ENCODE peak calls at places on chromosomes 12 and 14, in four cellular contexts. M, G, P and E are unnamed samples.

GRCh38 chr14:97655169-97655948 is 858.2 kb downstream of the VRK1 start:
- ATAC-seq in P (no peak), G (no peak), M (no peak), E (peak; percentile 46)

GRCh38 chr14:68961361-68961760 is 17.7 kb downstream of the ACTN1 start:
- ATAC-seq in G (no peak), P (no peak), M (no peak), E (no peak)

GRCh38 chr14:55938249-55938791 is 179.9 kb upstream of the PELI2 start:
- ATAC-seq in M (no peak), P (no peak), G (no peak), E (no peak)

GRCh38 chr14:98623806-98624430 is 648.1 kb downstream of the BCL11B start:
- ATAC-seq in P (no peak), M (no peak), G (no peak), E (no peak)

GRCh38 chr12:103668520-103668919 is 81.4 kb downstream of the STAB2 start:
- ATAC-seq in G (no peak), P (no peak), M (no peak), E (no peak)

GRCh38 chr12:56212360-56212759 is 9.4 kb downstream of the RNF41 start:
- ATAC-seq in P (no peak), G (no peak), M (no peak), E (no peak)

GRCh38 chr14:27845902-27846301 is 920.7 kb upstream of the FOXG1 start:
- ATAC-seq in M (no peak), P (no peak), G (no peak), E (no peak)

GRCh38 chr12:68912916-68913315 is 20.1 kb downstream of the CPM start:
- ATAC-seq in M (no peak), P (no peak), G (peak; percentile 35), E (no peak)

GRCh38 chr12:11264501-11264900 is 5.0 kb downstream of the PRB3 start:
- ATAC-seq in M (no peak), P (no peak), G (no peak), E (no peak)

GRCh38 chr12:26127404-26127803 is 2.6 kb upstream of the BHLHE41 start:
- ATAC-seq in M (no peak), P (no peak), G (no peak), E (no peak)

GRCh38 chr12:26128180-26128579 is 3.3 kb upstream of the BHLHE41 start:
- ATAC-seq in G (no peak), M (no peak), P (no peak), E (no peak)

GRCh38 chr12:26125451-26126339 is 858 bp upstream of the BHLHE41 start:
- ATAC-seq in P (peak; percentile 68), G (peak; percentile 70), M (peak; percentile 59), E (peak; percentile 81)

GRCh38 chr12:26124491-26125450 is at the start of gene BHLHE41:
- ATAC-seq in P (peak; percentile 64), G (peak; percentile 70), M (peak; percentile 60), E (peak; percentile 53)

DNA sequence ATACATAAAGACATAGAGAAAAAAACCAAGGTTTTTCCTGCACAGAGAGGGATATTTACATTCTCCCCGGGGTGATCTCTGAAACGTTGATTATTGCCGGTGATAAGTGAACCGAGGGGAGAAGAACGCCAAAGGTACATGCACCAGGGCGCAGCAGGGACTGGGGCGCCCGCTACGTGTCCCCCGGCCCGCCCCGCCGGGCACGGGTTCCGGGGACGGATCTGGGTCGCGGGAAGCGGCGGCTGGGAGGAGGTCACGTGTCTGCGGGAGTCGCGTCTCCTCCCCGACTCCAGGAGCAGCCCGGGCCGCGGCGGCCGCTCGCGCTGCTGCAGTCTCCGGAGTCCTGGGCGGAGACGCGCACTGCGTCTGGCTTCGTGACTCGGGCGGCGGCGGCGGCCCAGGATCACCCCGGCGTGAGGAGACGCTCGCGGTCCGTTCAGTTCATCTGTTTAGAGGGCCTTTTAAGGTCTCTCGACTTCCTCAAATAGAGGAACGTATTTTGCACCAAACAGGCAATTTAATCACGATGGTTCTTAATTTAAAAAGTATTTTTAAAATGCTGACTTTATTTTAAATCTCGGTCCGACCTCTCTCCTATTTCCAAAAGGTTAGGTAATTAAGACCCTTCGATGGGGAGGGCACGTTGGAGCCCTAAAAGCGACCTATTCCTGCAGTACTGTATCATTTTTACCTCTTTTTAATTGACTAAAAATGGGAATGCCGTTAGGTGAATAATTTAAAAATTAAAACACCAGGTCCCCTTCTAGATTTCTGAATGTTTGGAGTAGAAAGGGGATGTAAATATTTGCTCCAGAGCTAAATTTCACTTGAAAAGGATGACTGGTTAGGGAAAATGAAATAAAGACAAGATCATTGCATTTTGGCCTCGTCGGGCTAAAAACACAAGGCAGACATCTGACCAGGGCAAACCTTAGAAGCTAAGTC is 1.8 kb upstream of the BHLHE41 start:
- ATAC-seq in P (peak; percentile 80), M (peak; percentile 77), G (peak; percentile 80), E (peak; percentile 84)
- TF ChIP-seq CTCF in P (no peak), M (no peak), G (no peak), E (no peak)

GRCh38 chr12:7972734-7973488 is 36.9 kb upstream of the SLC2A3 start:
- ATAC-seq in P (no peak), M (no peak), G (no peak), E (no peak)

GRCh38 chr12:7966558-7966957 is 30.6 kb upstream of the SLC2A3 start:
- ATAC-seq in M (no peak), P (no peak), G (peak; percentile 27), E (no peak)

GRCh38 chr12:7970475-7971252 is 34.7 kb upstream of the SLC2A3 start:
- ATAC-seq in P (peak; percentile 98), G (peak; percentile 100), M (peak; percentile 97), E (peak; percentile 99)
- TF ChIP-seq CTCF in P (peak; percentile 60), G (no peak), M (no peak), E (no peak)

GRCh38 chr12:20376984-20377383 is 8.6 kb downstream of the PDE3A start:
- ATAC-seq in G (no peak), M (peak; percentile 32), P (no peak), E (no peak)
- TF ChIP-seq CTCF in G (peak; percentile 25), M (peak; percentile 38), P (peak; percentile 24), E (no peak)

DNA sequence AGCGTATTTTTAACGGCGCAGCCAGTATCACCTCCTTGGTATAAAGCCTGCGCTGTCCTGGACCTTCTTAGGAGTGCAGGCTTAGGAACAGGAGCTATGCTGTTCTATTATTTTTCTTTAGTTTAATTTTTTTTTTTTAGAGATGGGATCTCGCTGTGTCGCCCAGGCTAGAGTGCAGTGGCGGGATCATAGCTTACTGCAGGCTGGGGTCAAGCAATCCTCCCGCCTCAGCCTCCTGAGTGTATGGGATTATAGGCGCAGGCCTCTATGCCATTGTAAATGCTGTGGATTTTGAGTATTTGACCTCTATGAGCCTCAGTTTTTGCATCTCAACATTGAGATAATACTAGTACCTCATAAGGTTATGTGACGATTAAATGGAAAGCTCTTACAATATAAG is 4.1 kb downstream of the OR10AD1 start:
- ATAC-seq in G (no peak), M (no peak), P (no peak), E (no peak)
- TF ChIP-seq CTCF in G (no peak), M (no peak), P (no peak), E (no peak)

DNA sequence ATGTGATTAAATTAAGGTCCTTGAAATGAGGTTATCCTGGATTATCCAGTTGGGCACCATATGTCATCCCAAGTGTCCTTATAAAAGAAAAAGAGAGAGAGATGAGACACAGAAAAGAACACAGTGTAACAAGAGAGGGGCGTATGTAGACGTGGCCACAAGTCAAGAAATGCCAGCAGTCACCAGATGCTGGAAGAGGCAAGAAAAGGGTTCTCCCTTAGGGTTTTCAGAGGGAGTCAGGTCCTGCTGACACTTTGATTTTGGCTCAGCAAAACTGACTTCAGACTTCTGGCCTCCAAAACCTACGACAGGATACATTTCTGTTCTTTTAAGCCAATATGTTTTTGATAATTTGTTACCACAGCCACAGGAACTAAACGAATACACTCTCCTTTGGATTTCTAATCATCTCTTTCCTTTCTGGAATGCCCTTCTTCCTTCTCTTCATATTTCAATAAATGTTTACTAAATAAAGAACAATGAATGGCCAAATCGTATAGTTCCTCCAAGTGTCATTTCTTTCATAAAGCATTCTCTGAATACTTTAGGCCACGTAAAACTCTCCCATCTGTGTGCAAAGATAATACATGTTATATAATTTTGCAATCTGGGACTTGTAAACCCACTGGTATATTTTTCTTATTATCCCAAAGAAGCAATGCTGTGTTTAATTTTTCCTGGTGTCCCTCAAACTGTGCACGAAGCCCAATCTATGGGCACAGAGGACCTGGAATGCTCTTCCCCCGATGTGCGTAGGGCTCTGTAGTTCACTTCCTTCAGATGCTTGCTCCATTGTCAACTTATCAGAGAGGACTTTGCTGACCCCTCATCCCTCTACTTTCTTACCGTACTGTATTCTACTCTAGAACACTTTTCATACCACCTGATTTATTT is 303.6 kb downstream of the CEP128 start:
- ATAC-seq in P (no peak), G (no peak), M (no peak), E (no peak)
- TF ChIP-seq CTCF in P (no peak), G (no peak), M (no peak), E (no peak)

GRCh38 chr14:30751646-30752416 is 122.5 kb upstream of the COCH start:
- ATAC-seq in G (no peak), M (no peak), P (no peak), E (no peak)
- TF ChIP-seq CTCF in G (no peak), M (no peak), P (peak; percentile 24), E (no peak)

GRCh38 chr14:87155850-87156491 is 837.0 kb downstream of the GALC start:
- ATAC-seq in G (no peak), P (no peak), M (no peak), E (no peak)

GRCh38 chr14:87153901-87154300 is 839.1 kb downstream of the GALC start:
- ATAC-seq in P (no peak), M (no peak), G (no peak), E (no peak)

GRCh38 chr14:87160964-87161363 is 832.0 kb downstream of the GALC start:
- ATAC-seq in G (no peak), M (no peak), P (no peak), E (no peak)

GRCh38 chr14:87153391-87153790 is 839.6 kb downstream of the GALC start:
- ATAC-seq in M (no peak), G (no peak), P (no peak), E (no peak)

GRCh38 chr14:87156878-87157277 is 836.1 kb downstream of the GALC start:
- ATAC-seq in P (no peak), M (no peak), G (no peak), E (no peak)
- TF ChIP-seq CTCF in P (no peak), M (no peak), G (no peak), E (no peak)

GRCh38 chr14:37985826-37986470 is 221.8 kb upstream of the SSTR1 start:
- ATAC-seq in M (no peak), P (no peak), G (peak; percentile 76), E (no peak)
- TF ChIP-seq CTCF in M (peak; percentile 61), P (peak; percentile 76), G (peak; percentile 80), E (peak; percentile 31)

GRCh38 chr12:26001530-26001929 is 43.0 kb downstream of the RASSF8 start:
- ATAC-seq in M (no peak), P (no peak), G (no peak), E (no peak)
- TF ChIP-seq CTCF in M (no peak), P (no peak), G (no peak), E (no peak)